ENCODE peak calls at places on chromosomes 3 and 15, in six cellular contexts. O, K, Q, D, I and F are unnamed samples.

GRCh38 chr15:78808550-78808949 is 2.7 kb downstream of the ADAMTS7 start:
- DNase-seq in K (no peak), Q (no peak), D (no peak), I (no peak), O (peak; percentile 69), F (no peak)

GRCh38 chr3:61562042-61562809 is 855 bp downstream of the PTPRG start:
- DNase-seq in D (peak; percentile 30), Q (peak; percentile 28), O (no peak), K (no peak), I (no peak), F (peak; percentile 49)

GRCh38 chr15:75827691-75828090 is 15.6 kb upstream of the UBE2Q2 start:
- DNase-seq in K (no peak), I (no peak), O (no peak), D (no peak), Q (no peak), F (no peak)

GRCh38 chr3:185347392-185347791 is 15.5 kb upstream of the MAP3K13 start:
- DNase-seq in I (no peak), O (no peak), D (no peak), K (no peak), Q (no peak), F (no peak)

GRCh38 chr3:178084938-178085816 is 451.1 kb upstream of the KCNMB2 start:
- DNase-seq in D (peak; percentile 82), I (no peak), Q (peak; percentile 65), O (peak; percentile 80), K (peak; percentile 70), F (peak; percentile 60)

GRCh38 chr3:13548696-13549512 is at the start of gene FBLN2:
- DNase-seq in D (no peak), Q (no peak), I (no peak), O (no peak), K (no peak), F (peak; percentile 76)

GRCh38 chr3:137925080-137925479 is 84.9 kb upstream of the CLDN18 start:
- DNase-seq in D (no peak), I (no peak), O (no peak), K (no peak), Q (no peak), F (no peak)

GRCh38 chr3:55269636-55270035 is 217.5 kb downstream of the WNT5A start:
- DNase-seq in O (no peak), K (no peak), D (no peak), Q (no peak), I (no peak), F (no peak)

GRCh38 chr3:185744997-185745843 is 79.6 kb downstream of the IGF2BP2 start:
- DNase-seq in I (no peak), O (no peak), D (no peak), Q (no peak), K (no peak), F (peak; percentile 24)

GRCh38 chr3:178277605-178278004 is 258.6 kb upstream of the KCNMB2 start:
- DNase-seq in K (no peak), Q (no peak), D (no peak), I (no peak), O (no peak), F (no peak)

GRCh38 chr15:55750706-55751105 is 7.8 kb upstream of the PRTG start:
- DNase-seq in I (no peak), Q (no peak), O (no peak), K (no peak), D (no peak), F (no peak)

DNA sequence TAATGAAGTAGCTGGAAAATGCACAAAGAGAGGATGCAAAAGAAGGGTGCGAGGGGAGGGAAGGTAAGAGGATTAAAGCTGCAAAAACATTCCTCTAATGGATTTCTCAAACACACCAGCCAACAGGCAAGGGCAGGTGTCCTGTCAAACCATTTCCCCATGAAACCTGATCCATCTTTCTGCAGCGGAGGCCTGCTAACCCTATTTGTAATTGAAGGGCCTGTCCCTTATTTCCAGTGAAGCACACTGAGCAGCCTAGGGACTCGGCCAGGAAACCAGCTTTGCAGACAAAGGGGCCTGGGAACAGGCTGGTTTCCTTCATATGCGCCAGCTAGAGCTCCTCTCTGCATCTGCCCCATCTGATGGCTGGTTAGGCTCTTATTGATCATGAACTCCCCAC is 52.9 kb downstream of the BOC start:
- DNase-seq in O (no peak), I (no peak), Q (no peak), K (no peak), D (no peak), F (no peak)
- TF ChIP-seq CTCF in O (no peak), I (no peak), Q (no peak), K (no peak), D (no peak), F (no peak)

DNA sequence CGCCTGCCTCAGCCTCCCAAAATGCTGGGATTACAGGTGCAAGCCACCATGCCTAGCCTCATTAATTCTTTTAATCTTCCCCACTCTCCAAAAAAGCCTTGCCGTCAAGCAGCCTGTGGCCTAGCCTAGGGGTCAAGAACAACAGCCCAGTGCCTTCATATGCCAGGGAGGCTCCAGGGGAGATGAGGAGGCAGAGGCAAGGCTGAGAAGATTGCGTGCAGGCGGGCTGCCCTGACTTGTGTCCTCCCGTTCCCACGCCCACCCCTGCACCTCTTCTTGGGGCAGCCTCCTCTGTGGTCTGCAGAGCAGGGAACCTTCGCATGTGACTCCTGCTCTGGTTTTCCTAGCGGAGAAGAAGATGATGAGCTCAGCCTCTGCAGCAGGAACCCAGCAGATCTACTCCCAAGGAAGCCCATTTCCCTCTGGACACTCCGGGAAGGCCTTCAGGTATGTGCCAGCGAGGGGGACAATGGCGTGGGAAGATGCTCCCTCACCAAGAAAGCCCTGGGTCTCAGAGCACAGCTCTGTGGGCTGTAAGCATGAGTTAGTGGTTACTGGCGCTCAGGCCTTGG is 118.5 kb upstream of the ABHD17C start:
- DNase-seq in I (no peak), D (peak; percentile 6), Q (no peak), K (no peak), O (no peak), F (no peak)
- TF ChIP-seq CTCF in I (no peak), D (no peak), Q (no peak), K (no peak), O (no peak), F (no peak)

GRCh38 chr3:149128856-149129255 is 582 bp upstream of the HPS3 start:
- DNase-seq in Q (no peak), O (no peak), D (no peak), K (no peak), I (no peak), F (no peak)

GRCh38 chr3:149134560-149134959 is 5.1 kb downstream of the HPS3 start:
- DNase-seq in Q (no peak), I (no peak), K (no peak), O (no peak), D (no peak), F (no peak)

GRCh38 chr3:149131594-149131993 is 2.2 kb downstream of the HPS3 start:
- DNase-seq in O (no peak), K (no peak), D (no peak), Q (no peak), I (no peak), F (no peak)

GRCh38 chr3:149129326-149130123 is at the start of gene HPS3:
- DNase-seq in D (peak; percentile 91), I (peak; percentile 76), K (peak; percentile 84), Q (peak; percentile 89), O (peak; percentile 94), F (peak; percentile 83)
- TF ChIP-seq CTCF in D (peak; percentile 16), I (no peak), K (peak; percentile 53), Q (no peak), O (peak; percentile 29), F (no peak)

GRCh38 chr3:172201990-172202318 is 162.6 kb downstream of the FNDC3B start:
- DNase-seq in D (no peak), I (peak; percentile 29), K (no peak), O (no peak), Q (no peak), F (no peak)

GRCh38 chr3:172201136-172201989 is 162.0 kb downstream of the FNDC3B start:
- DNase-seq in D (peak; percentile 68), O (peak; percentile 90), I (peak; percentile 12), K (peak; percentile 78), Q (peak; percentile 76), F (no peak)

GRCh38 chr3:172203522-172204258 is 164.3 kb downstream of the FNDC3B start:
- DNase-seq in Q (no peak), D (no peak), O (no peak), I (no peak), K (peak; percentile 32), F (no peak)

GRCh38 chr3:172204716-172205115 is 165.3 kb downstream of the FNDC3B start:
- DNase-seq in O (no peak), D (no peak), Q (no peak), K (no peak), I (no peak), F (no peak)

GRCh38 chr3:172202797-172203196 is 163.4 kb downstream of the FNDC3B start:
- DNase-seq in O (no peak), I (no peak), Q (no peak), D (no peak), K (no peak), F (no peak)
- TF ChIP-seq CTCF in O (no peak), I (no peak), Q (no peak), D (no peak), K (no peak), F (no peak)

DNA sequence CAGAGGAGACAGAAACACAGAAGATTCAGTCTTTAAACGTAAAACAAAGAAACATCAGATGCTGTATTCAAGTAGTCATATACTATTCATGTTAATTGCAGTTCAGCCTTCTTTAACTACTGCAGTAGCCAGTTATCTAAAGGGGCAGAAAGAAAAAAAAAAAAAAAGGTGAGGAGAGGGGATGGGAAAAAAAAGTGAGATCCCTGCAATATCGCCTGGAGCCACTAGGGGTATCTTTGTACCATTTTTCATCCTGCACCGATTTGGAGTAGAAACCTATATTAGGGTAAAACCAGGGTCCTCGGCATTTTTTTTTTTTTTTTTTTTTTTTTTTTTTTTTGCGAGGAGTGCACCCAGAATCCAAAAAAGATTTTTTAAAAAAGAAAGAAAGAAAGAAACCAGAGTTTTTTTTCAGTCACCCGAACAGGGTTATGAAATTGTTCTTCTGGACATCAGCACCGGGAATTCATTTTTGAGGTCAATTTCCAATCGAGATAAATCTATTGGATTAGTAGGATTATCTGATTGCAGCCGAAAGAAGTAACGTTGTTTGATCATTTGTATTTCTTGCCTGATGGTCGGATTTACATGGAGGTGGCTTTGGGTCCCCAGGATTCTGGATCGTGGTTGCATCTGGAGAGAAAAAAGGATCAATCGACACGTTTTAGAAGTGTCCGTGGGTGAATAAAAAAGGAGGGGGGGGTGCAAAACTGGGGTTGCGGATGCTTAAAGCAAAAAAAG is 186.7 kb downstream of the NLGN1 start:
- DNase-seq in Q (no peak), K (peak; percentile 45), O (no peak), D (no peak), I (no peak), F (peak; percentile 58)
- TF ChIP-seq CTCF in Q (peak; percentile 17), K (peak; percentile 39), O (peak; percentile 63), D (peak; percentile 57), I (peak; percentile 11), F (peak; percentile 82)

DNA sequence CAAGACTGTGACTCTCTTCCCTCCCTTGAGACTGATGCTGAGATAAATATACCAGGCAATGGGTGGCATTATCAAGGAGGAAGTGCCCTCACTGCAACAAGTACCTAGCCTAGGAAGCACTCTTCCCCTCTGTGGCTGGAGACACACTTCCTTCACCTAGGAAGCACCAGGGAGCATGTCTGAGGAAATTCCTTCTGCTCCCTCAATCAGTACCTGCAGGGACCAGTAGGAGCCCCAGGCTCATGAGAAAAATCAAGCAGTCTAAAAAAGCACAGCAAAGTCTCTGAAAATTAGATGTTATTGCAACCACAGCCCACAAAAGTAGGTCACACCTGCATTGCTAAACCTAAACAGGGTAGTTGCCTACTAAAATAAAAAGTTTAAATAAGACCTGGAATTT is 78.2 kb upstream of the TRPM1 start:
- DNase-seq in Q (no peak), D (no peak), O (no peak), I (no peak), K (no peak), F (no peak)
- TF ChIP-seq CTCF in Q (no peak), D (no peak), O (no peak), I (no peak), K (no peak), F (peak; percentile 36)